ENCODE peak calls at places on chromosomes 3 and 15, in six cellular contexts. O, K, P, F, L and H are unnamed samples.

GRCh38 chr15:45457641-45458539 is 64.7 kb downstream of the SLC30A4 start:
- DNase-seq in O (no peak), K (peak), P (no peak), L (peak), F (peak), H (peak)

GRCh38 chr15:98067339-98067738 is 106.8 kb downstream of the ARRDC4 start:
- DNase-seq in F (no peak), L (peak), K (no peak), O (no peak), P (no peak), H (no peak)

GRCh38 chr3:66885326-66886000 is 112.6 kb upstream of the KBTBD8 start:
- DNase-seq in F (peak), K (no peak), P (no peak), O (no peak), L (peak), H (no peak)

GRCh38 chr3:47512416-47513124 is 942 bp downstream of the ELP6 start:
- DNase-seq in K (peak), L (no peak), P (peak), O (peak), F (peak), H (no peak)

GRCh38 chr3:164417955-164418354 is 660.3 kb downstream of the SI start:
- DNase-seq in F (no peak), P (no peak), O (no peak), L (peak), K (no peak), H (no peak)

GRCh38 chr3:14796403-14797077 is 22.2 kb upstream of the FGD5 start:
- DNase-seq in K (no peak), P (peak), O (no peak), L (no peak), F (no peak), H (no peak)

GRCh38 chr3:126731044-126731443 is 27.0 kb downstream of the CHCHD6 start:
- DNase-seq in F (no peak), O (no peak), P (no peak), K (no peak), L (no peak), H (no peak)

GRCh38 chr3:133570139-133570936 is 3.1 kb upstream of the CDV3 start:
- DNase-seq in K (peak), L (peak), F (peak), P (no peak), O (no peak), H (no peak)

GRCh38 chr3:51718547-51719412 is 11.9 kb downstream of the GRM2 start:
- DNase-seq in L (peak), P (no peak), O (no peak), K (peak), F (peak), H (peak)

GRCh38 chr3:67437090-67437489 is 217.3 kb downstream of the SUCLG2 start:
- DNase-seq in L (no peak), K (no peak), F (peak), O (no peak), P (no peak), H (no peak)

GRCh38 chr3:180142041-180142440 is 105.3 kb upstream of the PEX5L start:
- DNase-seq in K (no peak), L (no peak), F (peak), O (no peak), P (no peak), H (no peak)

GRCh38 chr3:133563186-133563591 is 10.3 kb upstream of the CDV3 start:
- DNase-seq in F (no peak), O (no peak), L (no peak), K (no peak), P (no peak), H (no peak)

GRCh38 chr3:156681003-156681402 is 6.6 kb downstream of the TIPARP start:
- DNase-seq in P (no peak), K (no peak), O (no peak), F (peak), L (peak), H (no peak)

GRCh38 chr3:156682963-156683362 is 8.6 kb downstream of the TIPARP start:
- DNase-seq in P (no peak), K (no peak), F (no peak), O (no peak), L (no peak), H (no peak)

GRCh38 chr3:156678216-156678615 is 3.8 kb downstream of the TIPARP start:
- DNase-seq in K (no peak), F (no peak), P (no peak), O (no peak), L (no peak), H (no peak)

GRCh38 chr3:156682491-156682890 is 8.1 kb downstream of the TIPARP start:
- DNase-seq in L (no peak), F (no peak), K (no peak), P (no peak), O (no peak), H (no peak)

DNA sequence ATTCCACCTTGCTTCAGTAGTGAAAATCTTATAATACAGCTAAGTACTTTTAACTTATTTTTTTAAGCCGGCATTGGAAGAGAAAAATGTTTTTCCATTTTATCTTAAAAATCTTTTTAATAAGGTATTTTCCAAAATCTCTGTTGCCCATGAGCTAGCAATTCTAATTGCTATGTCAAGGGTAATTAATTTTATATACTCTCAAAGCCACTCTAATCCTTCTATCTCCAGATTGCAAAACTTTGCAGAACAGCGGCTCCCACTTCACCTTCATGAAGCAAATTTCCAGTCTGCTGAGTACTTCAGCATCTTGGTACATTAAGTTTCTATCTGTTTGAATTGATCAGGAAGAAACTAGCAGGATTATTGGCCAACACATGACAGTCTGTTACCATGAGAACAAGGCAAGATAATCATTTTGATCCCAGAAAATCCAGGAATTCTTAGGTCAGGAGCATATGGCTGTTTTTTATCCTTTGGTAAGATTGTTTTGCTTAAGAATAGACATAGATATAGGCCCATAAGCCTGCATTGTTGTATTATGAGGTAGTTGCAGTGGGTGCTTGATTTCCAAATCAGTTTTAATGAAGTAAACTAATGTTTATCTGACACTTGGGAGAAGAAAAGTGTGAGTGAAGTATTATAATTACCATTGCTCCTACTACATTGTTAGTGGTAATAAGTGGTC is 6.0 kb downstream of the TIPARP start:
- DNase-seq in F (no peak), O (no peak), K (no peak), P (no peak), L (no peak), H (no peak)
- H3K27ac ChIP-seq in F (peak), O (peak), K (no peak), P (no peak), L (peak), H (no peak)

GRCh38 chr15:40242216-40242599 is 3.3 kb downstream of the PAK6 start:
- DNase-seq in O (peak), P (no peak), K (no peak), F (no peak), L (no peak), H (no peak)

GRCh38 chr15:40241305-40242215 is 2.7 kb downstream of the PAK6 start:
- DNase-seq in F (no peak), K (no peak), P (no peak), O (peak), L (no peak), H (no peak)

GRCh38 chr15:40244961-40245523 is 6.2 kb downstream of the PAK6 start:
- DNase-seq in K (no peak), P (peak), F (peak), O (peak), L (no peak), H (no peak)

GRCh38 chr15:40242671-40243070 is 3.8 kb downstream of the PAK6 start:
- DNase-seq in P (no peak), L (no peak), F (no peak), O (peak), K (no peak), H (no peak)

GRCh38 chr15:40243126-40243810 is 4.4 kb downstream of the PAK6 start:
- DNase-seq in O (no peak), P (no peak), K (no peak), F (peak), L (no peak), H (no peak)
- H3K27ac ChIP-seq in O (no peak), P (no peak), K (no peak), F (no peak), L (no peak), H (no peak)

GRCh38 chr3:44942202-44942921 is 33.6 kb downstream of the ZDHHC3 start:
- DNase-seq in L (no peak), P (no peak), K (no peak), O (no peak), F (peak), H (no peak)
- H3K27ac ChIP-seq in L (no peak), P (no peak), K (no peak), O (no peak), F (peak), H (no peak)

DNA sequence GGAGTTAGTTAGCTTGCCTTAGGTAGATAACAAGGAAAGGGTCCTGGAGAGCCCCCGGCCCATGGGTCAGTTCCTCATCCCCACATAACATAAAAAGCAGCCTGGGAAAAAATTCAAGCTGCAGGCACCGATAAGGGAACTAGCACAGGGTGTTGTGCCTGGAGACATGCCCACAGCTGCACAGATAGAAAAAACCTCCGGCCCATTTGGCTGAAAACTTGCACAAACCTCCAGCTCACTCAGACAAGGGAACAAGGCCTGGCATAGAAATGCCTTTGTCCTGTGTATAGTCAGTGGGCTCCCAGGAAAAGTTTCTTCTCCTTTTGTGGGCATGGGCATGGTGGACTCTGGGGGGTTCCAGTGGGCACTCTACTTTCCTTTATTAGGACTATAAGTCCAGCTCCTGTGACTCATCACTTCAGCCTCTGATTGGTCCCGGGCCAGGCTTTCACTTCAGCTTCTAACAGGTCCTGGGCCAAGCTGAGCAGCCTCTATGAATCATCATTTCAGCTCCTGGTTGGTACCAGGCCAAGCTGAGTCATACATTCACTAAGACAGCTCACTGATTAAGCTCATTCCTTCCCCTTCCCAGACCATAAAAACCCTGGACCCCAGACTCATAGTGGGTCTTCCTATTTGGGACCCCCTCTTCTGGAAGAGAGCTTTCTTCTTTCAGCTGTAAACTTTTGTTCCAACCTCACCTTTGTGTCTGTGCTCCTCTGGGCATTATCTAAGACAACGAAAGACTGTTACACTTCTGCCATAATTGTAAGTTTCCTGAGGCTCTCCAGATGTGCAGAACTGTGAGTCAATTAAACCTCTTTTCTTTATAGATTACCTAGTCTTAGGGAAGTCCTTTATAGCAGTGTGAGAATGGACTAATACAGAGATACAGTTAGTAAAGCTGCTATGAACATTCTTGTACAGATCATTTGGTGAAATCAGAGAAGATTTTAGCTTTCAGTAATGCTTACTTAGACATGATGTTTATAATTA is 348.0 kb upstream of the DPPA4 start:
- DNase-seq in O (peak), K (no peak), P (no peak), L (peak), F (peak), H (no peak)
- H3K27ac ChIP-seq in O (no peak), K (no peak), P (no peak), L (no peak), F (no peak), H (no peak)

GRCh38 chr15:94844188-94844532 is 612.8 kb downstream of the MCTP2 start:
- DNase-seq in P (no peak), F (no peak), O (no peak), K (no peak), L (peak), H (no peak)
- H3K27ac ChIP-seq in P (no peak), F (no peak), O (peak), K (no peak), L (no peak), H (no peak)

GRCh38 chr15:90933310-90933709 is 961 bp upstream of the HDDC3 start:
- DNase-seq in K (no peak), P (no peak), L (no peak), O (no peak), F (no peak), H (no peak)

GRCh38 chr15:90932660-90932991 is 277 bp upstream of the HDDC3 start:
- DNase-seq in L (no peak), O (no peak), F (no peak), P (no peak), K (no peak), H (no peak)

GRCh38 chr15:90936823-90937222 is 1.7 kb downstream of the UNC45A start:
- DNase-seq in O (no peak), K (no peak), F (no peak), L (no peak), P (no peak), H (no peak)

GRCh38 chr15:90934256-90934948 is 683 bp upstream of the UNC45A start:
- DNase-seq in F (peak), L (peak), P (peak), K (peak), O (peak), H (peak)

DNA sequence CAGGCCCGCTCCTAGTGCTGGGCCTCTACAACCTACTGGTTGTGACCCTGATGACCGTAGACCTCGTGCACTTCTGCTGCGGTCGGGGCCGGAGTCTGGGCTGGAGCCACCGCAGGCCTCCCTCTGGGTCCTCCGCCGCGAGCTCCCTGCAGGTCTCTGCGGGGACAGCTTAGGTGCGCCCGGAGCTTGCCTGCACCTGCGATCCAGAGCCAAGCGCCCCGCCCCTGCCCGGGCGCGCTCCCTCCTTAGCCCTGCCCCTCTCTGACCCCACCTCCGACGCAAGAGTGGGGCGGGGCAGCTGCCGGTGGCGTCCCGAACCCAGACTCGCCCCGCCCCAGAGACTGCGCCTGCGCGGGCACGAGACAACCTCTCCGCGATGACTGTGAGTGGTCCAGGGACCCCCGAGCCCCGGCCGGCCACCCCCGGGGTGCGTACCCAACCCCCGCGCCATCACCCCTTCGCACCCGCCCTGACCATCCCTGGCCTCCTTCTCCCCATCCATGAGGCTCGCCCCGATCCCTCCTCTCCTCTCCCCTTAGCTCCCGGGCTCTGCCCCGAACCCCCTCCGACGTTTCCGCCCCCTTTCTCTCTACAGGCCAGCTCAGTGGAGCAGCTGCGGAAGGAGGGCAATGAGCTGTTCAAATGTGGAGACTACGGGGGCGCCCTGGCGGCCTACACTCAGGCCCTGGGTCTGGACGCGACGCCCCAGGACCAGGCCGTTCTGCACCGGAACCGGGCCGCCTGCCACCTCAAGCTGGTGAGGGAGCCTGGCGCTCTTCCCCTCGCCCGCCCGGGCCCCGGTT is at the start of gene UNC45A:
- DNase-seq in O (peak), K (peak), F (peak), P (peak), L (peak), H (peak)
- H3K27ac ChIP-seq in O (peak), K (peak), F (peak), P (peak), L (peak), H (peak)

GRCh38 chr15:86623236-86623635 is 543.6 kb downstream of the AGBL1 start:
- DNase-seq in P (no peak), L (no peak), K (no peak), O (no peak), F (no peak), H (no peak)
- H3K27ac ChIP-seq in P (no peak), L (no peak), K (no peak), O (no peak), F (no peak), H (no peak)

DNA sequence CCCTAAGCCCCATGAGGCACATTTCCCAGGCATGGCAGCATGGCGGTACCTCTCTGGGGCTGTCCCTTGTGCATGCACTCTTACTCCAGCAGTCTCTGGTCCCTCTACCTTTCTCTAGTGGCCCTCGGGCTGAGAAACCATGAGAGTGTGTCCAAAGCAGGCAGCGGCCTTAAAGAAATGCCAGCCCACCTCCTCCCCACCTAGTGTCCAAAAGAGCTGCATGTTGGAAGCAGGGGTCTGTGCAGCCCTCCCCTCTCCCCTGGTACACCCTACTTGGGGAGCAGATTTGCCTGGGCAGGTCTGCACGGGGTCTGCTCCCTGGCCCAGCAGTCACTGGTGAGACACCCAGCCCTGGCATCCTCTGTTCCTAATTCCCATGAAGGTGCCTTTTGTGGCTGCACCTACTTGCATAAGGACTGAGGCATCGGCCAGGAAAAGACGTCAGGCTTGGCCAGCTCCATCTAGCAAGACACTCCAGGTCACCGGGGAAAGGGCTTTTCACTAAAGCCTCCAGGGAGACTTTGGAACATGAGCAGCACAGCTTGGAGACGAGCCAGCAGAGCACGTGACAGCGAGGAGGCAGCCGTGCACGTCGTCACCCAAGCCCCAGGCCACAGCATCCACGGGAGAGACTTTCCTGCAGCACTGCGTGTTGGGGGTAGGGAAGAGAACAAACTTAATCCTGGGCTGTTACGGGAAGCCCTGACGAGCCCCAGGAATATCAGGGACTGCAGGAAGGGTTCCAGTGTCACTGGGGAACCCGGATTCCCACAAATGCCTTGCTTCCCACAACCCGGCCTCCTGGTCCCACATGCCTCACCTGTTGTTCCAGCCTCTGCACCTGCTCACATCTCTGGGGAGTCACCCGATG is 38.8 kb downstream of the TM2D3 start:
- DNase-seq in L (peak), O (peak), F (peak), P (peak), K (peak), H (peak)
- H3K27ac ChIP-seq in L (no peak), O (no peak), F (no peak), P (no peak), K (peak), H (no peak)

GRCh38 chr3:35446896-35447295 is 192.4 kb upstream of the ARPP21 start:
- DNase-seq in P (no peak), F (no peak), L (no peak), O (no peak), K (no peak), H (no peak)

GRCh38 chr3:35448121-35448520 is 191.2 kb upstream of the ARPP21 start:
- DNase-seq in F (no peak), P (no peak), K (peak), L (no peak), O (no peak), H (no peak)

GRCh38 chr3:35448681-35449080 is 190.6 kb upstream of the ARPP21 start:
- DNase-seq in P (no peak), L (no peak), O (no peak), F (no peak), K (no peak), H (no peak)
- H3K27ac ChIP-seq in P (no peak), L (no peak), O (no peak), F (no peak), K (no peak), H (no peak)